ENCODE peak calls at places on chromosomes 5 and 9, in six cellular contexts. P is thoracic aorta, K is tibial nerve, X is A673, I is colonic mucosa, J is fibroblast of lung. S is an unnamed sample.
A peak's percentile ranks its signal among the peaks of the same experiment; 100 is the strongest.

GRCh38 chr9:127502706-127503378 is 51.5 kb downstream of the LRSAM1 start:
- DNase-seq in P (no peak), K (no peak), X (no peak), I (no peak), J (no peak), S (no peak)

GRCh38 chr5:134125195-134126015 is 10.9 kb downstream of the TCF7 start:
- DNase-seq in P (peak; percentile 31), K (peak; percentile 57), X (no peak), I (no peak), J (peak; percentile 92), S (peak; percentile 54)

GRCh38 chr5:53877243-53877642 is 316.8 kb downstream of the NDUFS4 start:
- DNase-seq in P (no peak), K (no peak), X (no peak), I (no peak), J (peak; percentile 73), S (no peak)

GRCh38 chr5:151901611-151902010 is 23.0 kb downstream of the GLRA1 start:
- DNase-seq in P (no peak), K (no peak), X (no peak), I (no peak), J (no peak), S (no peak)

GRCh38 chr5:124537136-124537919 is 209.1 kb downstream of the ZNF608 start:
- DNase-seq in P (no peak), K (no peak), X (no peak), I (no peak), J (no peak), S (no peak)

GRCh38 chr5:110414360-110414759 is 312.1 kb downstream of the TMEM232 start:
- DNase-seq in P (no peak), K (no peak), X (peak; percentile 18), I (no peak), J (peak; percentile 31), S (no peak)

GRCh38 chr5:79853676-79854418 is 137.2 kb downstream of the MTX3 start:
- DNase-seq in P (no peak), K (no peak), X (no peak), I (no peak), J (no peak), S (no peak)

GRCh38 chr5:3118321-3118720 is 366.8 kb upstream of the IRX2 start:
- DNase-seq in P (no peak), K (no peak), X (no peak), I (no peak), J (no peak), S (no peak)

GRCh38 chr5:115720888-115721287 is 95.1 kb upstream of the TMED7 start:
- DNase-seq in P (no peak), K (no peak), X (no peak), I (no peak), J (no peak), S (no peak)

GRCh38 chr9:121674952-121675351 is 23.5 kb downstream of the DAB2IP start:
- DNase-seq in P (no peak), K (no peak), X (peak; percentile 65), I (no peak), J (no peak), S (no peak)

GRCh38 chr9:133238272-133238850 is 29.3 kb upstream of the OBP2B start:
- DNase-seq in P (no peak), K (peak; percentile 75), X (peak; percentile 46), I (peak; percentile 95), J (peak; percentile 6), S (peak; percentile 99)

GRCh38 chr9:13330396-13331004 is 51.0 kb upstream of the MPDZ start:
- DNase-seq in P (peak; percentile 21), K (no peak), X (no peak), I (no peak), J (no peak), S (no peak)

GRCh38 chr9:20462410-20462809 is 159.9 kb downstream of the MLLT3 start:
- DNase-seq in P (no peak), K (no peak), X (no peak), I (no peak), J (no peak), S (no peak)

GRCh38 chr9:28051559-28051958 is 478.3 kb upstream of the C9orf72 start:
- DNase-seq in P (no peak), K (no peak), X (peak; percentile 7), I (no peak), J (no peak), S (no peak)

GRCh38 chr9:117083440-117083984 is 331.3 kb downstream of the ASTN2 start:
- DNase-seq in P (no peak), K (no peak), X (no peak), I (no peak), J (no peak), S (no peak)

GRCh38 chr9:134010310-134010709 is 15.0 kb upstream of the BRD3OS start:
- DNase-seq in P (no peak), K (no peak), X (no peak), I (no peak), J (no peak), S (no peak)

GRCh38 chr5:42250-42649 is 49.7 kb upstream of the PLEKHG4B start:
- DNase-seq in P (no peak), K (no peak), X (no peak), I (no peak), J (peak; percentile 6), S (no peak)

GRCh38 chr5:62727184-62727583 is 148.6 kb downstream of the LRRC70 start:
- DNase-seq in P (no peak), K (no peak), X (no peak), I (no peak), J (no peak), S (no peak)

GRCh38 chr5:19584131-19584530 is 403.9 kb downstream of the CDH18 start:
- DNase-seq in P (no peak), K (no peak), X (no peak), I (no peak), J (no peak), S (no peak)

GRCh38 chr9:115593587-115594091 is 475.7 kb upstream of the TNC start:
- DNase-seq in P (no peak), K (peak; percentile 49), X (peak; percentile 86), I (no peak), J (peak; percentile 75), S (no peak)

GRCh38 chr5:178399723-178400115 is 167.1 kb upstream of the PHYKPL start:
- DNase-seq in P (no peak), K (no peak), X (no peak), I (no peak), J (no peak), S (no peak)

DNA sequence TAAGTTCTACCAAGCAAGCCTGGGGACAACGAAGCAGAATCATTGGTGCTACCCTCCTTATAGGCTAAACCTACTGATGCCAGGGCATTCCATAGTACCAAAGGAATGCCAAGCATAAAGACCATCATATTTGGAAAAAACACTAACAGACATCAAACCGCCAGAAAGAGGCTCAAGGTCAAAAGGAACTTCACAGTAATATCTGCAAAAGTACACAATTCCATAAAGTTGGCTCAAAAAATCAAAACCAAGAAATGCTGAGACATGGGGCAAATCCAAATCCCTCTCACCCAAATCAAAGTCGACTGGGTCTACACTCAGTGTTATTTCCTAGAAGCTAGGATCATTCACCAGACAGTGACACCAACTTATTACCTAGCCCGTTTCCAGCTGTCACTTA is 3.4 kb downstream of the VCP start:
- DNase-seq in P (no peak), K (no peak), X (no peak), I (no peak), J (no peak), S (no peak)
- H3K27ac ChIP-seq in P (no peak overlapping the region), K (no peak overlapping the region), X (peak overlapping the region; percentile 14), I (no peak overlapping the region), J (no peak overlapping the region), S (no peak overlapping the region)

GRCh38 chr5:83562817-83563557 is 91.4 kb downstream of the VCAN start:
- DNase-seq in P (no peak), K (peak; percentile 45), X (no peak), I (no peak), J (peak; percentile 70), S (no peak)
- H3K27ac ChIP-seq in P (peak overlapping the region; percentile 77), K (peak overlapping the region; percentile 67), X (no peak overlapping the region), I (no peak overlapping the region), J (no peak overlapping the region), S (no peak overlapping the region)

DNA sequence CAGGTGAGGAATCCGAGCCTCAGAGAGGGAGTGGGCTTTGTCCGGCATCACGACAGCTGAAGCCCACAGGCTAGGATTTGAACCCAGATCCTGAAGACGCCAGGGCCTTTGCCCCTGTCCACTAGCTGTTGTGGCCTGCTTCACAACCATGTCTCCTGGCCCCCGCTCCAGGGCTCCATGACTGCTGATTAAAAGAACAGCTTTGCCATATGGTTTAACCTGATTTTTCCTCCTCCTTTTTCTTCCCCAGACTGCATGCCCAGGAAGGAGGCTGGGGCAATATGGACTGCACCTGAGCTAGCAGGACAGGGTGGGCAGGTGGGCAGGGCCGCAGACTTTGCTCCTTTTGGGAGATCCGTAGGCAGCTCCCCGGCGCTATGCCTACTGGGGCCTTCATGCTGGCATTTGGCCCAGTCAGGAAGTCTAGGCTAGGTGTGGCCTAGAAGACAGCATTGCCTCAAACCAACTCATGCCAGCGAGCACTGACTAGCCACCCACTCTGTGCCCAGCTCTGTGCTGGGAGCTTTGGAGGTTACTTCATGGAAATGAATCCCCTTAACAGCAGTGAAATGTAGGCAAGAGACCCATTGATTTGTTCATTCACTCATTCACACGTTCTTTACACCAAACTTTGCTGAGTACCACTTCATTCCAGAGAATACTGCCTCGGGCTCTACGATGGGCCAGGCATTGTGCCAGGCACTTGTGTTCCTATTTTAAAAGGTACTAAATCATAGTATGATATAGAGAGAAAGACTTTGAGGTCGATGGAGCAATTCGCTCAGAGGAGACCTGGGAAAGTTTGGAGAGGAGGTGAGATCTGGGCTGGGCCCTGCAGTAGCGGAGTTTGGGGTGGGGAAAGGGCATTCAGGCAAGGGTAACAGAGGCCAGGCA is 94.2 kb upstream of the CPEB4 start:
- DNase-seq in P (no peak), K (no peak), X (no peak), I (peak; percentile 94), J (no peak), S (no peak)
- H3K27ac ChIP-seq in P (no peak overlapping the region), K (no peak overlapping the region), X (no peak overlapping the region), I (peak overlapping the region; percentile 78), J (no peak overlapping the region), S (no peak overlapping the region)

GRCh38 chr5:141681695-141682641 is at the start of gene ARAP3:
- DNase-seq in P (peak; percentile 65), K (peak; percentile 56), X (no peak), I (peak; percentile 88), J (peak; percentile 81), S (peak; percentile 81)

GRCh38 chr5:141686648-141687416 is 4.8 kb upstream of the ARAP3 start:
- DNase-seq in P (no peak), K (no peak), X (no peak), I (no peak), J (no peak), S (no peak)

GRCh38 chr5:141680751-141681201 is 1.3 kb downstream of the ARAP3 start:
- DNase-seq in P (no peak), K (no peak), X (peak; percentile 66), I (peak; percentile 40), J (no peak), S (no peak)

GRCh38 chr5:141681295-141681694 is 735 bp downstream of the ARAP3 start:
- DNase-seq in P (no peak), K (no peak), X (no peak), I (no peak), J (no peak), S (no peak)

DNA sequence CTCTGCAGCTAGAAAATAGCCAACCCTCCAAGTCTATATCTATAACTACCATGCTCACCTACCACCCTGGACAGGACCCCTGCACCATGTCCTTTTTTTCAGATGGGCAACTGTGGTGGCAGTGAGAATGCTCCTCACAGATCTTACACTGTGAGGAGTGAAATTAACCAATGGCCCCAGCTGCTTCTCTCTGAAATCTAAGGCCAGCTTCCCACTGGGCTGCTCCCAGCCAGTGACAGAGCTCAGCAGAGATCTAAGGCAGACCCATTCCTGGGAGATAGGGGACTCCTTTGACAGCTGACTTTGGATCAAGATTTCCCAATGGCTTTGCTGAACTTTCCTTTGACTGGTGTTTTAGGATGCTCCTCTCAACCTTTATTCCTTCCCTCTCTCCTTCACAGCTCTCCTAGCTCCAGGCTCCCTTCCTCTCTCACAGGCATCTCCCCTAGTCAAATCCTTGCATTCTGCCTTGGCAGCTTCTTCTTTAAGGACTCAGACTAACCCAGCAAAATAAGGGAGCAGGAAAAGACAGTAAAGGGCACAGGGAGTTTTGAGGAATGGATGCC is 1.6 kb upstream of the ARAP3 start:
- DNase-seq in P (no peak), K (no peak), X (no peak), I (no peak), J (no peak), S (no peak)
- H3K27ac ChIP-seq in P (no peak overlapping the region), K (peak overlapping the region; percentile 89), X (no peak overlapping the region), I (no peak overlapping the region), J (no peak overlapping the region), S (no peak overlapping the region)

S was measured in ovary.